ENCODE peak calls at places on chromosomes 13 and 19, in four cellular contexts. D is heart right ventricle; G is effector memory CD4-positive, alpha-beta T cell; R is CD8-positive, alpha-beta T cell. U is an unnamed sample.
A peak's percentile ranks its signal among the peaks of the same experiment; 100 is the strongest.

GRCh38 chr13:28636677-28637317 is 22.1 kb upstream of the POMP start:
- DNase-seq in D (no peak), R (peak; percentile 53), G (peak; percentile 17), U (peak; percentile 39)

GRCh38 chr19:46860846-46861690 is at the start of gene ARHGAP35:
- DNase-seq in G (peak; percentile 76), D (peak; percentile 43), R (no peak), U (peak; percentile 30)

GRCh38 chr13:26628706-26629105 is 71.2 kb downstream of the WASF3 start:
- DNase-seq in R (no peak), G (no peak), D (no peak), U (no peak)

GRCh38 chr19:55579766-55580621 is 654 bp downstream of the ZNF579 start:
- DNase-seq in D (peak; percentile 31), G (no peak), R (no peak), U (peak; percentile 72)

GRCh38 chr13:49935171-49936084 is 712 bp downstream of the SPRYD7 start:
- DNase-seq in R (no peak), G (peak; percentile 12), D (no peak), U (peak; percentile 78)

GRCh38 chr13:98454389-98454881 is 122.5 kb downstream of the STK24 start:
- DNase-seq in R (no peak), D (no peak), G (no peak), U (peak; percentile 76)

GRCh38 chr13:29961036-29961685 is 110.7 kb upstream of the UBL3 start:
- DNase-seq in R (no peak), G (no peak), D (no peak), U (no peak)

GRCh38 chr19:14113762-14114414 is 3.7 kb downstream of the PRKACA start:
- DNase-seq in G (peak; percentile 26), R (no peak), D (peak; percentile 54), U (peak; percentile 29)

GRCh38 chr13:33524086-33524485 is 238.5 kb upstream of the STARD13 start:
- DNase-seq in R (no peak), G (no peak), D (no peak), U (peak; percentile 45)

GRCh38 chr13:79225487-79226232 is 180.4 kb downstream of the RBM26 start:
- DNase-seq in R (no peak), G (no peak), D (no peak), U (no peak)

GRCh38 chr13:75329723-75330122 is 152.2 kb downstream of the TBC1D4 start:
- DNase-seq in G (no peak), R (no peak), D (no peak), U (no peak)

GRCh38 chr19:48481191-48481500 is 12.0 kb downstream of the CYTH2 start:
- DNase-seq in D (no peak), G (no peak), R (no peak), U (no peak)

GRCh38 chr19:7981661-7982060 is 23.8 kb downstream of the ELAVL1 start:
- DNase-seq in G (no peak), D (no peak), R (no peak), U (no peak)

GRCh38 chr19:7983995-7984837 is 21.2 kb downstream of the ELAVL1 start:
- DNase-seq in D (no peak), G (no peak), R (no peak), U (no peak)

GRCh38 chr19:7982103-7982502 is 23.3 kb downstream of the ELAVL1 start:
- DNase-seq in R (no peak), D (no peak), G (no peak), U (no peak)

GRCh38 chr19:7982651-7983099 is 22.8 kb downstream of the ELAVL1 start:
- DNase-seq in D (no peak), R (no peak), G (no peak), U (no peak)

DNA sequence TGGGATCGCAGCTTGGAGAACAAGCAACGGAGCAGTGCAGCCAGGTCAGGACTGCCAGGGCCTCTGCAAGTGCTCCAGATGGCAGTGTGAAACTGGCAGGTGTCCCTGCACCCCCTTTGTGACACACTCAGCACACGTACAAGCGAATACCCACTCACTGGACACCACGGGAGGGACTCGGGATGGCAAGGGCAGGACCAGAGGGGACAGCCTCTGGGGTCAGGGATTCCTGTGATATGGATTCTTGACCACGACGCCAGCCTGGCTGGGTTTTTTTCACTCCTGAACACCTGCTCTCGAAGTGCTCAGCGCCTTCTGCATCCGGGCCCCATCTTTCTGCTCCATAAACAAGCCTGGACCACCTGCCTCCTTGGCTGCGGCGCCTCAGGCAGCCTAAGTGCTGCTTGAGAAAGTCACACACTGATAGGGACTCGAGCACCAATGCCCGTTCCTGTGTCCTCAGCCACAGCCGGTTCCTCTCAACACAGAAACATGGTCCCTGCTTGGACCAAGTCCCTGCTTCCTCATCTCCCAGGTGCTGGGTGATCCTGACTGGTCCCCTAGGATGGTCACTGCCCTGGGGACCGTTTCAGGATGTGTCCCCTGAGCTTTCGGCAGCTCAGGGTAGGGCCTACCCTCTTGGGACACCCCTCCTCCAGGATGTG is 22.0 kb downstream of the ELAVL1 start:
- DNase-seq in G (no peak), D (no peak), R (no peak), U (no peak)
- H3K4me3 ChIP-seq in G (no peak overlapping the region), D (no peak overlapping the region), R (no peak overlapping the region), U (no peak overlapping the region)

GRCh38 chr19:31555634-31556215 is 206.5 kb upstream of the TSHZ3 start:
- DNase-seq in G (no peak), R (no peak), D (no peak), U (no peak)

GRCh38 chr19:31562916-31563626 is 213.8 kb upstream of the TSHZ3 start:
- DNase-seq in R (no peak), D (no peak), G (no peak), U (no peak)

GRCh38 chr19:31560771-31561080 is 211.5 kb upstream of the TSHZ3 start:
- DNase-seq in G (no peak), D (no peak), R (no peak), U (no peak)

GRCh38 chr19:31560021-31560770 is 211.0 kb upstream of the TSHZ3 start:
- DNase-seq in G (no peak), D (no peak), R (no peak), U (no peak)

GRCh38 chr19:31559494-31559893 is 210.3 kb upstream of the TSHZ3 start:
- DNase-seq in G (no peak), R (no peak), D (no peak), U (no peak)
- H3K9me3 ChIP-seq in G (no peaks in the 10 kb centered on the region), R (no peaks in the 10 kb centered on the region), D (no peaks in the 10 kb centered on the region), U (peaks cover 3% of the 10 kb centered on the region)

GRCh38 chr13:31773538-31773937 is 34.2 kb downstream of the RXFP2 start:
- DNase-seq in D (no peak), R (no peak), G (no peak), U (peak; percentile 73)
- H3K4me3 ChIP-seq in D (peak overlapping the region; percentile 18), R (no peak overlapping the region), G (peak overlapping the region; percentile 3), U (peak overlapping the region; percentile 20)

GRCh38 chr19:21115430-21115829 is 26.4 kb upstream of the ZNF431 start:
- DNase-seq in R (no peak), D (no peak), G (no peak), U (no peak)

DNA sequence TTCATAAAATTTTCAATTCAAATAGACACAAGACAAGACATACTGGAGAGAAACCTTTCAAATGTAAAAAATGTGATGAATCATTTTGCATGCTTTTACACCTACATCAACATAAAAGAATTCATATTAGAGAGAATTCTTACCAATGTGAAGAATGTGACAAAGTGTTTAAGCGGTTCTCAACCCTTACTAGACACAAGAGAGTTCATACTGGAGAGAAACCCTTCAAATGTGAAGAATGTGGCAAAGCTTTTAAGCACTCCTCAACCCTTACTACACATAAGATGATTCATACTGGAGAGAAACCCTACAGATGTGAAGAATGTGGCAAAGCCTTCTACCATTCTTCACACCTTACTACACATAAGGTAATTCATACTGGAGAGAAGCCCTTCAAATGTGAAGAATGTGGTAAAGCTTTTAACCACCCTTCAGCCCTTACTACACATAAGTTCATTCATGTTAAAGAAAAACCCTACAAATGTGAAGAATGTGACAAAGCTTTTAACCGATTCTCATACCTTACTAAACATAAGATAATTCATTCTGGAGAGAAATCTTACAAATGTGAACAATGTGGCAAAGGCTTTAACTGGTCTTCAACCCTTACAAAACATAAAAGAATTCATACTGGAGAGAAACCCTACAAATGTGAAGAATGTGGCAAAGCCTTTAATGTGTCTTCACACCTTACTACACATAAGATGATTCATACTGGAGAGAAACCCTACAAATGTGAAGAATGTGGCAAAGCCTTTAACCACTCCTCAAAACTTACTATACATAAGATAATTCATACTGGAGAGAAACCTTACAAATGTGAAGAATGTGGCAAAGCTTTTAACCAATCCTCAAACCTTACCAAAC is 24.6 kb upstream of the ZNF431 start:
- DNase-seq in R (no peak), D (no peak), G (no peak), U (no peak)
- H3K9me3 ChIP-seq in R (peaks cover 8% of the 10 kb centered on the region), D (peaks cover 5% of the 10 kb centered on the region), G (no peaks in the 10 kb centered on the region), U (peaks cover 2% of the 10 kb centered on the region)

GRCh38 chr19:18406749-18407148 is 9.3 kb upstream of the LRRC25 start:
- DNase-seq in G (no peak), R (no peak), D (no peak), U (no peak)

GRCh38 chr19:18412610-18413239 is 6.5 kb upstream of the SSBP4 start:
- DNase-seq in R (no peak), G (no peak), D (no peak), U (no peak)

GRCh38 chr19:18408053-18408476 is 10.6 kb upstream of the LRRC25 start:
- DNase-seq in D (peak; percentile 58), G (no peak), R (no peak), U (no peak)
- H3K4me3 ChIP-seq in D (no peak overlapping the region), G (no peak overlapping the region), R (no peak overlapping the region), U (no peak overlapping the region)

GRCh38 chr19:15517778-15518177 is 9.5 kb downstream of the CYP4F22 start:
- DNase-seq in D (no peak), G (no peak), R (no peak), U (no peak)
- H3K9me3 ChIP-seq in D (peaks cover 9% of the 10 kb centered on the region), G (no peaks in the 10 kb centered on the region), R (peaks cover 14% of the 10 kb centered on the region), U (peaks cover 23% of the 10 kb centered on the region)

GRCh38 chr19:10113964-10114650 is 2.6 kb downstream of the P2RY11 start:
- DNase-seq in D (no peak), R (no peak), G (no peak), U (peak; percentile 48)

GRCh38 chr19:10112037-10112751 is 701 bp downstream of the P2RY11 start:
- DNase-seq in G (peak; percentile 64), D (no peak), R (peak; percentile 75), U (peak; percentile 50)

GRCh38 chr19:10113592-10113963 is 2.1 kb downstream of the P2RY11 start:
- DNase-seq in G (no peak), R (no peak), D (no peak), U (peak; percentile 51)

GRCh38 chr19:10111405-10111811 is at the start of gene P2RY11:
- DNase-seq in D (no peak), G (peak; percentile 44), R (no peak), U (no peak)

GRCh38 chr19:10112895-10113591 is 1.6 kb downstream of the P2RY11 start:
- DNase-seq in R (peak; percentile 80), G (peak; percentile 55), D (peak; percentile 58), U (peak; percentile 79)
- H3K4me3 ChIP-seq in R (no peak overlapping the region), G (no peak overlapping the region), D (no peak overlapping the region), U (no peak overlapping the region)

GRCh38 chr19:58134244-58134643 is 16.3 kb downstream of the ZNF329 start:
- DNase-seq in D (no peak), R (no peak), G (no peak), U (no peak)
- H3K9me3 ChIP-seq in D (peaks cover 100% of the 10 kb centered on the region), R (peaks cover 35% of the 10 kb centered on the region), G (peaks cover 63% of the 10 kb centered on the region), U (peaks cover 58% of the 10 kb centered on the region)

U was measured in MG63.